ENCODE peak calls at places on chromosome 10, in ten cellular contexts. I, K, Z, E, Q, B, H, V, L and T are unnamed samples.

GRCh38 chr10:48285710-48286109 is 11.2 kb upstream of the FRMPD2 start:
- DNase-seq in I (no peak), K (no peak), Z (no peak), E (no peak), Q (no peak), B (no peak), H (no peak), V (no peak), L (no peak), T (no peak)

GRCh38 chr10:122282253-122282671 is 11.2 kb downstream of the BTBD16 start:
- DNase-seq in I (no peak), K (peak), Z (no peak), E (no peak), Q (peak), B (no peak), H (no peak), V (peak), L (no peak), T (no peak)

GRCh38 chr10:3766046-3766761 is 18.8 kb downstream of the KLF6 start:
- DNase-seq in I (no peak), K (peak), Z (no peak), E (no peak), Q (peak), B (no peak), H (no peak), V (peak), L (no peak), T (no peak)

GRCh38 chr10:123583639-123584418 is 82.3 kb upstream of the GPR26 start:
- DNase-seq in I (peak), K (peak), Z (peak), E (peak), Q (peak), B (peak), H (peak), V (peak), L (peak), T (no peak)

GRCh38 chr10:125093199-125093841 is 67.0 kb downstream of the CTBP2 start:
- DNase-seq in I (no peak), K (peak), Z (peak), E (no peak), Q (no peak), B (no peak), H (no peak), V (peak), L (no peak), T (no peak)

GRCh38 chr10:14653271-14654161 is 121.2 kb downstream of the FAM107B start:
- DNase-seq in I (no peak), K (peak), Z (peak), E (peak), Q (peak), B (no peak), H (no peak), V (no peak), L (peak), T (no peak)

GRCh38 chr10:103648951-103649532 is 155.5 kb downstream of the NEURL1 start:
- DNase-seq in I (no peak), K (no peak), Z (no peak), E (no peak), Q (no peak), B (no peak), H (no peak), V (no peak), L (no peak), T (no peak)

GRCh38 chr10:122664501-122664900 is 35.1 kb downstream of the C10orf120 start:
- DNase-seq in I (no peak), K (no peak), Z (no peak), E (no peak), Q (no peak), B (no peak), H (no peak), V (peak), L (no peak), T (no peak)